ENCODE peak calls at places on chromosomes 13 and 19, in five cellular contexts. K, Q, F, L and V are unnamed samples.

GRCh38 chr13:81089758-81090157 is 748.8 kb upstream of the SPRY2 start:
- DNase-seq in K (no peak), Q (no peak), F (no peak), L (no peak), V (no peak)

GRCh38 chr13:79681069-79681468 is 200.1 kb downstream of the NDFIP2 start:
- DNase-seq in K (no peak), Q (no peak), F (no peak), L (no peak), V (no peak)

GRCh38 chr13:106530209-106530906 is 5.1 kb downstream of the EFNB2 start:
- DNase-seq in K (no peak), Q (peak; percentile 46), F (no peak), L (no peak), V (no peak)

GRCh38 chr19:21698215-21698614 is 69.2 kb downstream of the ZNF100 start:
- DNase-seq in K (no peak), Q (peak; percentile 17), F (no peak), L (peak; percentile 18), V (no peak)

GRCh38 chr13:59829690-59830089 is 334.0 kb downstream of the DIAPH3 start:
- DNase-seq in K (no peak), Q (no peak), F (no peak), L (no peak), V (no peak)

GRCh38 chr19:19268453-19269385 is 4.4 kb downstream of the TM6SF2 start:
- DNase-seq in K (no peak), Q (no peak), F (no peak), L (no peak), V (no peak)

GRCh38 chr19:55632463-55632834 is 8.1 kb upstream of the ZNF784 start:
- DNase-seq in K (peak; percentile 80), Q (peak; percentile 97), F (peak; percentile 90), L (peak; percentile 97), V (no peak)

GRCh38 chr19:41869374-41869955 is 7.6 kb upstream of the CD79A start:
- DNase-seq in K (no peak), Q (no peak), F (no peak), L (no peak), V (no peak)

GRCh38 chr19:3665681-3666544 is 34.4 kb downstream of the PIP5K1C start:
- DNase-seq in K (peak; percentile 70), Q (peak; percentile 66), F (peak; percentile 86), L (no peak), V (no peak)

GRCh38 chr19:7072541-7072940 is 3.0 kb downstream of the ZNF557 start:
- DNase-seq in K (no peak), Q (no peak), F (no peak), L (no peak), V (no peak)

DNA sequence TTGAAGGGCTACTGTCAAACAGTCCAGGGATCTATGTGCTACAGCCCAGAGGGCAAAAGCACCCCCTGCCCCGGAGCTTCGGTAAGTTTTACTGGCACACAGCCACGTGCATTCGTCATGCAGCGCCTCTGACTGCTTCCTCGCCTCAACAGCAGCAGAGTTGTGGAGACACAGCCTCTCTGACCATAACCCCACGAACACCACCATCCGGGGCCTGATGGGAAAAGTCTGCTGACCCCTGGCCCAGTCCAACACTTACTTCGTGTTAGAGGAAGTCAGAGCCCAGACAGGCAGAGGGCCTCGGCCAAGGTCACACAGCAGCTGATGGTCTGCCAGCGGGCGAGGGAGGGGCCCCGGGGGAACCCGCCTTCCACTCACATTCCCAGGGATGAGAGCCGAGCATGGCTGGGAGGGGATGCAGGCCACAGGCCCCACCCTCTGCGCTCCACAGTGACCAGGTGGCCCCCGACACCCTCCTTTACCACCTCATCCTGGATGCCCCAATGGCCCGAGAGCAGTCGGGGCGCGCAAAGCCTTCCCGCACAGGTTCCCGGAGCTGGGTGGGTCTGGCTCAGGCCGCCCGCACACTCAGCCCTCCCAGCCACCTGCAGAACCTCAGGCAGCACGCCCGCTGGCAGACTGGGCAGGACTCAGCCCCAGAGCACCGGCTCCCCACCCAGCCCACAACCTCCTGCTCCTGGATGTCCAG is 5.0 kb downstream of the CBARP start:
- DNase-seq in K (no peak), Q (no peak), F (no peak), L (peak; percentile 77), V (no peak)
- TF ChIP-seq CTCF in K (no peak), Q (no peak), F (no peak), L (no peak), V (no peak)

GRCh38 chr13:36764957-36765356 is 54.1 kb upstream of the RFXAP start:
- DNase-seq in K (no peak), Q (no peak), F (no peak), L (no peak), V (no peak)
- TF ChIP-seq CTCF in K (no peak), Q (no peak), F (no peak), L (no peak), V (no peak)

DNA sequence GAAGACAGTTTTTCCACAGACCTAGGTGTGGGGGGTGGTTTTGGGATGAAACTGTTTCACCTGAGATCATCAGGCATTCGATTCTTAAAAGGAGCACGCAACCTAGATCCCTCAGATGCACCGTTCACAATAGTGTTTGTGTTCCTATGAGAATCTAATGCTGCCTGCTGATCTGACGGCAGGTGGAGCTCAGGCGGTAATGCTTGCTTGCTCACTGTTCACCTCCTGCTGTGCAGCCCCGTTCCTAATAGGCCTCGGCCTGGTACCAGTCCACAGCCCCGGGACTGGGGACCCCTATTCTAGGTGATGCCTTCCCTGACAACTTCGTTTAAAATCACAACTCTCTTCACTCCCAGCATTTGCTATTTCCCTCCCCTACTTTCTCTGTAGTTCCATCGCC is 149.6 kb downstream of the IER2 start:
- DNase-seq in K (no peak), Q (peak; percentile 11), F (no peak), L (no peak), V (no peak)
- TF ChIP-seq CTCF in K (no peak), Q (no peak), F (no peak), L (no peak), V (no peak)

GRCh38 chr19:33997690-33998089 is 174.6 kb upstream of the LSM14A start:
- DNase-seq in K (no peak), Q (no peak), F (no peak), L (no peak), V (no peak)
- TF ChIP-seq CTCF in K (no peak), Q (peak; percentile 15), F (no peak), L (peak; percentile 19), V (peak; percentile 54)

GRCh38 chr13:97401421-97401820 is 32.5 kb upstream of the RAP2A start:
- DNase-seq in K (no peak), Q (no peak), F (no peak), L (no peak), V (no peak)
- TF ChIP-seq CTCF in K (no peak), Q (no peak), F (no peak), L (no peak), V (no peak)

GRCh38 chr19:17418710-17419109 is 1.1 kb upstream of the MVB12A start:
- DNase-seq in K (no peak), Q (no peak), F (no peak), L (no peak), V (no peak)

GRCh38 chr19:17419491-17420266 is at the start of gene MVB12A:
- DNase-seq in K (peak; percentile 94), Q (peak; percentile 99), F (peak; percentile 95), L (peak; percentile 99), V (peak; percentile 97)

GRCh38 chr19:17421942-17422341 is 2.1 kb downstream of the MVB12A start:
- DNase-seq in K (no peak), Q (no peak), F (no peak), L (no peak), V (no peak)

GRCh38 chr19:17419154-17419490 is 725 bp upstream of the MVB12A start:
- DNase-seq in K (no peak), Q (no peak), F (no peak), L (no peak), V (no peak)

GRCh38 chr19:17420267-17420924 is 549 bp downstream of the MVB12A start:
- DNase-seq in K (no peak), Q (peak; percentile 77), F (peak; percentile 55), L (no peak), V (no peak)
- TF ChIP-seq CTCF in K (no peak), Q (peak; percentile 32), F (no peak), L (no peak), V (no peak)

GRCh38 chr13:108218044-108218974 is at the start of gene ABHD13:
- DNase-seq in K (peak; percentile 84), Q (peak; percentile 94), F (peak; percentile 89), L (peak; percentile 88), V (peak; percentile 94)
- TF ChIP-seq CTCF in K (no peak), Q (no peak), F (no peak), L (no peak), V (peak; percentile 22)

DNA sequence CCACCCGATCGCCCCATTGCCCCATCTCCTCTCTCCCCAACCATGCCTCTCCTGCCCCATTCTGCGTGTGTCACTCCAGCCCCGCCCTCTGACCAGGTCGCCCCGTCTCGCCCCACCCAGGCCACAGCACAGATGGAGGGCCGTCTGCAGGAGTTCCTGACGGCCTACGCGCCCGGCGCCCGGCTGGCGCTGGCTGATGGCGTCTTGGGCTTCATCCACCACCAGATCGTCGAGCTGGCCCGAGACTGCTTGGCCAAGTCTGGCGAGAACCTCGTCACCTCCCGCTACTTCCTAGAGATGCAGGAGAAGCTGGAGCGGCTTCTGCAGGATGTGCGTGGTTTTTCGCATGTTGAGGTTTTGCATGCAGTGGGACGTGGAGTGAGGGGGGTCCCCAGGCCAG is 26.2 kb downstream of the MAST3 start:
- DNase-seq in K (no peak), Q (no peak), F (no peak), L (no peak), V (no peak)
- TF ChIP-seq CTCF in K (no peak), Q (no peak), F (no peak), L (no peak), V (no peak)

DNA sequence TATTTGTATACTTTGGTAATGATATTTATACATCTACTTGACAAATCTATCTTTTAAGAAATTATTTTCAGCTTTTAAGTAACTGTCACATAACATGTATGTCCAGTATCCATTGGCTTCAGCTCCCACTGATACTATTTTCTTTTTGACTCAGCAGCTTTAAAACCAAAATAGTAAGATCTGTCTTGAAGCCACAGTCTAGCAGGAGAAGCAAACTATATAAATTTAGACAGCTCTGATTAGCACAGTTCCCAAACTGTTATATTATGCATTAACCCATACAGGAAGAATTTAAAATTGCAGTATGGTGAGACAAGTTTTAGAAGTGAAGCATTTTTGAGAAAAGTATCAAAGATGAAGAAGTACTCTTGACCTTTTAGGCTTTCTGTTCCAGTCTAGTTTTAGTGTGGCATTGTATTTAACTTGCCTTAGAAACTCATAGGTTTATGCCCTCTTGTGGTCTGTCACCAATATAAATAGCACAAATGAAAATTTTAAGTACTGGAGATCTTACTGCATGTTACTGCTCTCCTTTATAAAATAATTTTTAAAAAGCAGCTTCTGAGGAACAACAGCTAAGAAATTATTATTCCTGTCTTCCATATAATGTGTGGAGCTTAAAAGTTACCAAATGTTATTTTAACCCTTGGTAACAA is 24.7 kb downstream of the URI1 start:
- DNase-seq in K (no peak), Q (no peak), F (no peak), L (peak; percentile 43), V (no peak)
- TF ChIP-seq CTCF in K (peak; percentile 29), Q (peak; percentile 32), F (no peak), L (peak; percentile 31), V (peak; percentile 57)